ENCODE peak calls at places on chromosomes 4 and X, in six cellular contexts. One of them, this sample, is unnamed.

GRCh38 chr4:163554870-163555465 is 60.5 kb downstream of the TMA16 start:
- DNase-seq in left ventricle myocardium inferior: no peak
- DNase-seq in HFF-Myc: no peak
- DNase-seq in astrocyte of the cerebellum: no peak
- DNase-seq in GM12865: peak; percentile 40
- DNase-seq in cardiac fibroblast: peak; percentile 39
- DNase-seq in this sample: peak; percentile 43

GRCh38 chr4:173057906-173058305 is 110.7 kb upstream of the GALNT7 start:
- DNase-seq in cardiac fibroblast: no peak
- DNase-seq in HFF-Myc: no peak
- DNase-seq in GM12865: no peak
- DNase-seq in astrocyte of the cerebellum: no peak
- DNase-seq in left ventricle myocardium inferior: no peak
- DNase-seq in this sample: no peak

GRCh38 chrX:150573702-150574101 is 5.3 kb downstream of the MTM1 start:
- DNase-seq in cardiac fibroblast: no peak
- DNase-seq in GM12865: peak; percentile 55
- DNase-seq in astrocyte of the cerebellum: no peak
- DNase-seq in HFF-Myc: no peak
- DNase-seq in left ventricle myocardium inferior: no peak
- DNase-seq in this sample: no peak

GRCh38 chr4:38364383-38364963 is 299.5 kb upstream of the KLF3 start:
- DNase-seq in cardiac fibroblast: no peak
- DNase-seq in left ventricle myocardium inferior: no peak
- DNase-seq in GM12865: no peak
- DNase-seq in HFF-Myc: no peak
- DNase-seq in astrocyte of the cerebellum: no peak
- DNase-seq in this sample: no peak

GRCh38 chr4:39495446-39496208 is 31.6 kb downstream of the UGDH start:
- DNase-seq in GM12865: no peak
- DNase-seq in cardiac fibroblast: peak; percentile 22
- DNase-seq in left ventricle myocardium inferior: no peak
- DNase-seq in HFF-Myc: no peak
- DNase-seq in astrocyte of the cerebellum: no peak
- DNase-seq in this sample: peak; percentile 22

GRCh38 chrX:152635941-152636340 is 1.8 kb upstream of the GABRQ start:
- DNase-seq in cardiac fibroblast: peak; percentile 74
- DNase-seq in left ventricle myocardium inferior: no peak
- DNase-seq in GM12865: peak; percentile 17
- DNase-seq in HFF-Myc: no peak
- DNase-seq in astrocyte of the cerebellum: peak; percentile 43
- DNase-seq in this sample: peak; percentile 28

GRCh38 chr4:155946486-155946885 is 7.2 kb downstream of the CTSO start:
- DNase-seq in left ventricle myocardium inferior: no peak
- DNase-seq in GM12865: no peak
- DNase-seq in cardiac fibroblast: no peak
- DNase-seq in HFF-Myc: no peak
- DNase-seq in astrocyte of the cerebellum: no peak
- DNase-seq in this sample: no peak

GRCh38 chr4:88963817-88964216 is 93.2 kb downstream of the FAM13A start:
- DNase-seq in GM12865: no peak
- DNase-seq in astrocyte of the cerebellum: no peak
- DNase-seq in HFF-Myc: no peak
- DNase-seq in cardiac fibroblast: peak; percentile 46
- DNase-seq in left ventricle myocardium inferior: no peak
- DNase-seq in this sample: no peak

GRCh38 chr4:18020145-18020670 is 1.3 kb downstream of the LCORL start:
- DNase-seq in astrocyte of the cerebellum: no peak
- DNase-seq in HFF-Myc: no peak
- DNase-seq in left ventricle myocardium inferior: no peak
- DNase-seq in cardiac fibroblast: peak; percentile 34
- DNase-seq in GM12865: peak; percentile 31
- DNase-seq in this sample: peak; percentile 37

GRCh38 chr4:165201806-165202205 is 5.6 kb upstream of the KLHL2 start:
- DNase-seq in HFF-Myc: no peak
- DNase-seq in left ventricle myocardium inferior: no peak
- DNase-seq in astrocyte of the cerebellum: no peak
- DNase-seq in GM12865: no peak
- DNase-seq in cardiac fibroblast: peak; percentile 69
- DNase-seq in this sample: no peak

GRCh38 chrX:52368368-52369055 is at the start of gene XAGE2:
- DNase-seq in HFF-Myc: no peak
- DNase-seq in GM12865: no peak
- DNase-seq in astrocyte of the cerebellum: no peak
- DNase-seq in left ventricle myocardium inferior: no peak
- DNase-seq in cardiac fibroblast: no peak
- DNase-seq in this sample: no peak

GRCh38 chr4:115145393-115146160 is 32.2 kb upstream of the NDST4 start:
- DNase-seq in left ventricle myocardium inferior: no peak
- DNase-seq in cardiac fibroblast: no peak
- DNase-seq in HFF-Myc: no peak
- DNase-seq in GM12865: no peak
- DNase-seq in astrocyte of the cerebellum: no peak
- DNase-seq in this sample: peak; percentile 17

GRCh38 chr4:8269535-8270417 is at the start of gene HTRA3:
- DNase-seq in cardiac fibroblast: peak; percentile 77
- DNase-seq in GM12865: no peak
- DNase-seq in left ventricle myocardium inferior: peak; percentile 74
- DNase-seq in HFF-Myc: no peak
- DNase-seq in astrocyte of the cerebellum: no peak
- DNase-seq in this sample: no peak

GRCh38 chr4:83753260-83753659 is 217.4 kb downstream of the GPAT3 start:
- DNase-seq in GM12865: no peak
- DNase-seq in cardiac fibroblast: no peak
- DNase-seq in astrocyte of the cerebellum: no peak
- DNase-seq in left ventricle myocardium inferior: no peak
- DNase-seq in HFF-Myc: no peak
- DNase-seq in this sample: no peak
- TF ChIP-seq CTCF in GM12865: no peak
- TF ChIP-seq CTCF in cardiac fibroblast: no peak
- TF ChIP-seq CTCF in astrocyte of the cerebellum: no peak
- TF ChIP-seq CTCF in left ventricle myocardium inferior: no peak
- TF ChIP-seq CTCF in HFF-Myc: peak; percentile 22
- TF ChIP-seq CTCF in this sample: no peak

DNA sequence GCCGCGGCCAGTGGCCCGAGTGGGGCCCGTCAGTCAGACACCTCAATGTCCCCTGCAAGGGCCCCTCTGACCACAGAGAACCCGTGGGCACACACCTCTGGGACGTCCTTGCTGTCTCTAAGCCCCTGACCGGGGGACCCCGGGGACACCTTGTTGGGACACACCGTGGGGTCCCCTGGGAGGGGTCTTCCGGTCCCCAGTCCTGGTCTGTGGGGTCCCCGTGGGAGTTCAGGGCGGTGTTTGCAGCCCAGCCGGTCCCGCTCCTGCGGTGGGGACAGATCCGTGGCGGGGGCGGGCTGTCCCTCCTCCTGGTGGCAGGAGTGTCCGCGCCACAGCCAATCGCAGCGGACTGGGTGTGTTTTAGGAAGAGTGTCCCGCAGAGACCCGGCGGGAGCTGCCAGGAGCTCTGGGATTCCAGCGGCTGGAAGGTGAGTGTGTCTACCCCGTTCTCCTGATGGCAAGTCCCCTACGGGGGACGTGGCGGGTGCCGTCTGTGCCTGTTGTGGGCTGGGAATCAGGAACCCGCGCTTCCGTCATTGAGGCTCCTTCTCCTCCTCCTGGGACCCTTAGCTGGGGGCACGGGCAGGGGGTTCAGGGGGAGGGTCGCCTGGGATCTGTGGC is 5.1 kb upstream of the PLCXD1 start:
- DNase-seq in astrocyte of the cerebellum: no peak
- DNase-seq in GM12865: no peak
- DNase-seq in cardiac fibroblast: peak; percentile 39
- DNase-seq in HFF-Myc: no peak
- DNase-seq in left ventricle myocardium inferior: peak; percentile 81
- DNase-seq in this sample: peak; percentile 76
- H3K4me3 ChIP-seq in astrocyte of the cerebellum: peak overlapping the region; percentile 45
- H3K4me3 ChIP-seq in GM12865: peak overlapping the region; percentile 26
- H3K4me3 ChIP-seq in cardiac fibroblast: peak overlapping the region; percentile 57
- H3K4me3 ChIP-seq in HFF-Myc: peak overlapping the region; percentile 41
- H3K4me3 ChIP-seq in left ventricle myocardium inferior: peak overlapping the region; percentile 74
- H3K4me3 ChIP-seq in this sample: peak overlapping the region; percentile 77

GRCh38 chrX:20128678-20129077 is 12.0 kb upstream of the MAP7D2 start:
- DNase-seq in GM12865: no peak
- DNase-seq in HFF-Myc: no peak
- DNase-seq in astrocyte of the cerebellum: no peak
- DNase-seq in left ventricle myocardium inferior: no peak
- DNase-seq in cardiac fibroblast: peak; percentile 22
- DNase-seq in this sample: no peak

GRCh38 chrX:20124964-20125363 is 8.3 kb upstream of the MAP7D2 start:
- DNase-seq in HFF-Myc: no peak
- DNase-seq in left ventricle myocardium inferior: no peak
- DNase-seq in cardiac fibroblast: no peak
- DNase-seq in astrocyte of the cerebellum: no peak
- DNase-seq in GM12865: no peak
- DNase-seq in this sample: no peak
- TF ChIP-seq CTCF in HFF-Myc: no peak
- TF ChIP-seq CTCF in left ventricle myocardium inferior: no peak
- TF ChIP-seq CTCF in cardiac fibroblast: no peak
- TF ChIP-seq CTCF in astrocyte of the cerebellum: no peak
- TF ChIP-seq CTCF in GM12865: no peak
- TF ChIP-seq CTCF in this sample: no peak

GRCh38 chrX:13658602-13659001 is 5.7 kb downstream of the TCEANC start:
- DNase-seq in cardiac fibroblast: peak; percentile 70
- DNase-seq in GM12865: peak; percentile 59
- DNase-seq in astrocyte of the cerebellum: peak; percentile 44
- DNase-seq in left ventricle myocardium inferior: no peak
- DNase-seq in HFF-Myc: no peak
- DNase-seq in this sample: peak; percentile 66
- H3K4me3 ChIP-seq in cardiac fibroblast: no peak overlapping the region
- H3K4me3 ChIP-seq in GM12865: no peak overlapping the region
- H3K4me3 ChIP-seq in astrocyte of the cerebellum: no peak overlapping the region
- H3K4me3 ChIP-seq in left ventricle myocardium inferior: no peak overlapping the region
- H3K4me3 ChIP-seq in HFF-Myc: no peak overlapping the region
- H3K4me3 ChIP-seq in this sample: no peak overlapping the region

GRCh38 chrX:53678667-53679066 is 7.9 kb downstream of the HUWE1 start:
- DNase-seq in astrocyte of the cerebellum: no peak
- DNase-seq in left ventricle myocardium inferior: no peak
- DNase-seq in cardiac fibroblast: peak; percentile 7
- DNase-seq in GM12865: peak; percentile 11
- DNase-seq in HFF-Myc: no peak
- DNase-seq in this sample: no peak
- TF ChIP-seq CTCF in astrocyte of the cerebellum: peak; percentile 32
- TF ChIP-seq CTCF in left ventricle myocardium inferior: peak; percentile 13
- TF ChIP-seq CTCF in cardiac fibroblast: peak; percentile 30
- TF ChIP-seq CTCF in GM12865: peak; percentile 16
- TF ChIP-seq CTCF in HFF-Myc: peak; percentile 24
- TF ChIP-seq CTCF in this sample: peak; percentile 13

GRCh38 chrX:147948531-147948930 is 32.6 kb upstream of the FMR1NB start:
- DNase-seq in cardiac fibroblast: no peak
- DNase-seq in GM12865: no peak
- DNase-seq in HFF-Myc: no peak
- DNase-seq in astrocyte of the cerebellum: no peak
- DNase-seq in left ventricle myocardium inferior: no peak
- DNase-seq in this sample: no peak

GRCh38 chrX:147953976-147954375 is 27.2 kb upstream of the FMR1NB start:
- DNase-seq in cardiac fibroblast: peak; percentile 5
- DNase-seq in HFF-Myc: no peak
- DNase-seq in left ventricle myocardium inferior: peak; percentile 14
- DNase-seq in GM12865: no peak
- DNase-seq in astrocyte of the cerebellum: no peak
- DNase-seq in this sample: no peak

GRCh38 chrX:147945286-147945685 is 33.6 kb downstream of the FMR1 start:
- DNase-seq in GM12865: no peak
- DNase-seq in cardiac fibroblast: no peak
- DNase-seq in left ventricle myocardium inferior: no peak
- DNase-seq in HFF-Myc: no peak
- DNase-seq in astrocyte of the cerebellum: no peak
- DNase-seq in this sample: no peak

DNA sequence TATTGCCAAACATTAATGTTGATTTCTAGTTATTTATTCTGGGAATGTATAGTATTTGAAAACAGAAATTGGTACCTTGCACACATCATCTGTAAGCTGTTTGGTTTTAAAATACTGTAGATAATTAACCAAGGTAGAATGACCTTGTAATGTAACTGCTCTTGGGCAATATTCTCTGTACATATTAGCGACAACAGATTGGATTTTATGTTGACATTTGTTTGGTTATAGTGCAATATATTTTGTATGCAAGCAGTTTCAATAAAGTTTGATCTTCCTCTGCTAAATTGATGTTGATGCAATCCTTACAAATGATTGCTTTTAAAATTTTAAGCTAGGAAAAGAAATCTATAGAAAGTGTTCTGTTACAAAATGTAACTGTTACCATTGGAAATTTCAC is 30.8 kb upstream of the FMR1NB start:
- DNase-seq in astrocyte of the cerebellum: no peak
- DNase-seq in GM12865: no peak
- DNase-seq in HFF-Myc: no peak
- DNase-seq in cardiac fibroblast: no peak
- DNase-seq in left ventricle myocardium inferior: no peak
- DNase-seq in this sample: no peak
- H3K4me3 ChIP-seq in astrocyte of the cerebellum: no peak overlapping the region
- H3K4me3 ChIP-seq in GM12865: no peak overlapping the region
- H3K4me3 ChIP-seq in HFF-Myc: no peak overlapping the region
- H3K4me3 ChIP-seq in cardiac fibroblast: no peak overlapping the region
- H3K4me3 ChIP-seq in left ventricle myocardium inferior: no peak overlapping the region
- H3K4me3 ChIP-seq in this sample: no peak overlapping the region

GRCh38 chrX:80229626-80230025 is 190.6 kb upstream of the TENT5D start:
- DNase-seq in left ventricle myocardium inferior: no peak
- DNase-seq in GM12865: no peak
- DNase-seq in astrocyte of the cerebellum: no peak
- DNase-seq in cardiac fibroblast: no peak
- DNase-seq in HFF-Myc: no peak
- DNase-seq in this sample: no peak

GRCh38 chrX:80223922-80224579 is 196.2 kb upstream of the TENT5D start:
- DNase-seq in astrocyte of the cerebellum: no peak
- DNase-seq in left ventricle myocardium inferior: no peak
- DNase-seq in GM12865: no peak
- DNase-seq in HFF-Myc: no peak
- DNase-seq in cardiac fibroblast: peak; percentile 2
- DNase-seq in this sample: no peak
- TF ChIP-seq CTCF in astrocyte of the cerebellum: no peak
- TF ChIP-seq CTCF in left ventricle myocardium inferior: no peak
- TF ChIP-seq CTCF in GM12865: no peak
- TF ChIP-seq CTCF in HFF-Myc: no peak
- TF ChIP-seq CTCF in cardiac fibroblast: no peak
- TF ChIP-seq CTCF in this sample: no peak

GRCh38 chr4:13529130-13529919 is 15.0 kb downstream of the NKX3-2 start:
- DNase-seq in astrocyte of the cerebellum: no peak
- DNase-seq in GM12865: no peak
- DNase-seq in left ventricle myocardium inferior: no peak
- DNase-seq in HFF-Myc: no peak
- DNase-seq in cardiac fibroblast: no peak
- DNase-seq in this sample: no peak
- H3K4me3 ChIP-seq in astrocyte of the cerebellum: no peak overlapping the region
- H3K4me3 ChIP-seq in GM12865: no peak overlapping the region
- H3K4me3 ChIP-seq in left ventricle myocardium inferior: no peak overlapping the region
- H3K4me3 ChIP-seq in HFF-Myc: no peak overlapping the region
- H3K4me3 ChIP-seq in cardiac fibroblast: no peak overlapping the region
- H3K4me3 ChIP-seq in this sample: no peak overlapping the region

This sample was measured in foreskin fibroblast.